ENCODE peak calls at places on chromosomes 4 and X, in eight cellular contexts. B is left cardiac atrium; W is hypothalamus; M is breast epithelium; K is activated CD4-positive, alpha-beta T cell treated with anti-CD3 and anti-CD28 coated beads, Interleukin-2, amount 50 U/mL, for 24 hours; S is NCI-H748 treated with DMSO at 0.1 percent for 48 hours; V is SHP77; T is psoas muscle. E is an unnamed sample.

GRCh38 chr4:24564488-24564887 is 19.9 kb downstream of the DHX15 start:
- DNase-seq in B (no peak), W (no peak), M (no peak), K (no peak), S (no peak), V (no peak), T (no peak), E (no peak)

GRCh38 chrX:13658602-13659001 is 5.7 kb downstream of the TCEANC start:
- DNase-seq in B (no peak), W (peak), M (no peak), K (no peak), S (no peak), V (peak), T (no peak), E (peak)

GRCh38 chr4:22921891-22922290 is 229.2 kb downstream of the GBA3 start:
- DNase-seq in B (no peak), W (no peak), M (no peak), K (no peak), S (no peak), V (no peak), T (no peak), E (no peak)

GRCh38 chr4:138897818-138898226 is 117.8 kb upstream of the NOCT start:
- DNase-seq in B (no peak), W (no peak), M (no peak), K (no peak), S (peak), V (no peak), T (no peak), E (peak)

GRCh38 chrX:18898091-18898490 is 85.8 kb downstream of the PHKA2 start:
- DNase-seq in B (no peak), W (no peak), M (no peak), K (no peak), S (no peak), V (no peak), T (no peak), E (no peak)

GRCh38 chr4:27763830-27764525 is 903.3 kb downstream of the STIM2 start:
- DNase-seq in B (no peak), W (no peak), M (no peak), K (no peak), S (no peak), V (no peak), T (no peak), E (no peak)

GRCh38 chrX:108399427-108400165 is 38.6 kb downstream of the COL4A6 start:
- DNase-seq in B (no peak), W (no peak), M (no peak), K (no peak), S (no peak), V (no peak), T (no peak), E (peak)

GRCh38 chr4:74365761-74366160 is 816 bp downstream of the EREG start:
- DNase-seq in B (peak), W (no peak), M (no peak), K (no peak), S (no peak), V (peak), T (no peak), E (peak)

GRCh38 chr4:57146444-57146843 is 36.3 kb upstream of the IGFBP7 start:
- DNase-seq in B (no peak), W (no peak), M (no peak), K (no peak), S (no peak), V (no peak), T (no peak), E (no peak)

GRCh38 chr4:84905646-84906045 is 60.8 kb downstream of the WDFY3 start:
- DNase-seq in B (no peak), W (no peak), M (no peak), K (no peak), S (no peak), V (no peak), T (no peak), E (no peak)

GRCh38 chr4:24968992-24969391 is 56.1 kb upstream of the CCDC149 start:
- DNase-seq in B (no peak), W (no peak), M (no peak), K (no peak), S (no peak), V (no peak), T (no peak), E (no peak)

GRCh38 chrX:45850197-45850774 is 649.6 kb upstream of the DIPK2B start:
- DNase-seq in B (no peak), W (no peak), M (no peak), K (peak), S (no peak), V (no peak), T (no peak), E (peak)

GRCh38 chrX:68867458-68868166 is 38.8 kb downstream of the EFNB1 start:
- DNase-seq in B (no peak), W (no peak), M (no peak), K (no peak), S (no peak), V (no peak), T (no peak), E (no peak)

GRCh38 chrX:112761239-112762207 is 79.1 kb downstream of the AMOT start:
- DNase-seq in B (no peak), W (no peak), M (no peak), K (no peak), S (no peak), V (no peak), T (no peak), E (no peak)

GRCh38 chr4:8592366-8593267 is at the start of gene CPZ:
- DNase-seq in B (peak), W (no peak), M (no peak), K (no peak), S (no peak), V (no peak), T (no peak), E (peak)

GRCh38 chrX:101395789-101396188 is 5.0 kb downstream of the RPL36A start:
- DNase-seq in B (no peak), W (no peak), M (no peak), K (no peak), S (no peak), V (no peak), T (no peak), E (no peak)

GRCh38 chr4:19776021-19776459 is 475.7 kb upstream of the SLIT2 start:
- DNase-seq in B (peak), W (no peak), M (no peak), K (no peak), S (no peak), V (no peak), T (no peak), E (no peak)

GRCh38 chr4:158443731-158444130 is 78.0 kb upstream of the RXFP1 start:
- DNase-seq in B (no peak), W (no peak), M (no peak), K (no peak), S (no peak), V (no peak), T (no peak), E (no peak)

GRCh38 chrX:40109288-40110008 is 11.7 kb upstream of the BCOR start:
- DNase-seq in B (peak), W (peak), M (no peak), K (no peak), S (peak), V (no peak), T (peak), E (peak)

GRCh38 chr4:84511703-84512102 is 12.6 kb upstream of the NKX6-1 start:
- DNase-seq in B (no peak), W (no peak), M (no peak), K (no peak), S (no peak), V (no peak), T (no peak), E (no peak)

GRCh38 chr4:88585908-88586307 is 6.4 kb upstream of the HERC3 start:
- DNase-seq in B (no peak), W (no peak), M (no peak), K (no peak), S (no peak), V (no peak), T (no peak), E (no peak)

GRCh38 chr4:89929425-89930272 is 35.0 kb downstream of the MMRN1 start:
- DNase-seq in B (no peak), W (no peak), M (no peak), K (no peak), S (no peak), V (no peak), T (no peak), E (no peak)

GRCh38 chr4:156293657-156294297 is 340.1 kb upstream of the CTSO start:
- DNase-seq in B (no peak), W (no peak), M (no peak), K (no peak), S (peak), V (peak), T (no peak), E (peak)

GRCh38 chr4:53196872-53197759 is 168.7 kb downstream of the SCFD2 start:
- DNase-seq in B (no peak), W (no peak), M (no peak), K (no peak), S (peak), V (peak), T (no peak), E (peak)

GRCh38 chr4:112270643-112271484 is 14.8 kb downstream of the TIFA start:
- DNase-seq in B (no peak), W (no peak), M (no peak), K (no peak), S (no peak), V (no peak), T (no peak), E (no peak)

GRCh38 chrX:106243376-106243775 is 75.3 kb downstream of the PWWP3B start:
- DNase-seq in B (no peak), W (no peak), M (no peak), K (no peak), S (no peak), V (no peak), T (no peak), E (no peak)

GRCh38 chr4:137309424-137309823 is 222.9 kb downstream of the PCDH18 start:
- DNase-seq in B (no peak), W (no peak), M (no peak), K (no peak), S (no peak), V (no peak), T (no peak), E (no peak)

GRCh38 chr4:30716158-30716557 is 4.0 kb upstream of the PCDH7 start:
- DNase-seq in B (no peak), W (no peak), M (no peak), K (no peak), S (peak), V (no peak), T (no peak), E (peak)

GRCh38 chr4:1943928-1944327 is 64.8 kb downstream of the NELFA start:
- DNase-seq in B (no peak), W (no peak), M (no peak), K (no peak), S (no peak), V (no peak), T (no peak), E (no peak)

GRCh38 chr4:55169352-55169959 is 44.1 kb upstream of the KDR start:
- DNase-seq in B (no peak), W (no peak), M (no peak), K (no peak), S (no peak), V (peak), T (no peak), E (no peak)

E was measured in NCI-H146.